ENCODE peak calls at places on chromosomes 6 and 20, in seven cellular contexts. W, B, S, V, Z, N and D are unnamed samples.

GRCh38 chr6:90412538-90413369 is 116.1 kb upstream of the BACH2 start:
- DNase-seq in W (no peak), B (no peak), S (no peak), V (no peak), Z (no peak), N (no peak), D (no peak)

GRCh38 chr6:116611020-116611419 is 5.3 kb upstream of the RSPH4A start:
- DNase-seq in W (no peak), B (no peak), S (no peak), V (no peak), Z (no peak), N (no peak), D (no peak)

GRCh38 chr20:17969884-17970409 is 1.1 kb downstream of the MGME1 start:
- DNase-seq in W (peak; percentile 36), B (peak; percentile 16), S (peak; percentile 58), V (no peak), Z (no peak), N (no peak), D (peak; percentile 5)

GRCh38 chr6:68546620-68547019 is 88.5 kb upstream of the ADGRB3 start:
- DNase-seq in W (no peak), B (no peak), S (no peak), V (no peak), Z (no peak), N (no peak), D (no peak)

GRCh38 chr6:114712129-114712662 is 369.4 kb upstream of the HS3ST5 start:
- DNase-seq in W (no peak), B (no peak), S (no peak), V (no peak), Z (no peak), N (no peak), D (no peak)

GRCh38 chr6:128519132-128519930 is 1.1 kb downstream of the PTPRK start:
- DNase-seq in W (peak; percentile 39), B (peak; percentile 45), S (peak; percentile 66), V (no peak), Z (no peak), N (peak; percentile 1), D (no peak)

GRCh38 chr6:138371720-138372119 is 6.0 kb upstream of the SMIM28 start:
- DNase-seq in W (no peak), B (no peak), S (no peak), V (no peak), Z (no peak), N (no peak), D (no peak)

GRCh38 chr20:17808357-17808756 is 108.6 kb downstream of the BANF2 start:
- DNase-seq in W (no peak), B (peak; percentile 81), S (peak; percentile 62), V (no peak), Z (peak; percentile 46), N (no peak), D (no peak)

GRCh38 chr20:23298155-23298554 is 52.4 kb upstream of the NXT1 start:
- DNase-seq in W (no peak), B (no peak), S (no peak), V (no peak), Z (no peak), N (no peak), D (no peak)

GRCh38 chr6:170370413-170370812 is 63.9 kb downstream of the FAM120B start:
- DNase-seq in W (no peak), B (no peak), S (no peak), V (no peak), Z (no peak), N (no peak), D (no peak)

GRCh38 chr20:39985276-39985675 is 703.8 kb downstream of the MAFB start:
- DNase-seq in W (no peak), B (no peak), S (no peak), V (no peak), Z (no peak), N (no peak), D (no peak)

GRCh38 chr20:5001174-5002076 is at the start of gene SLC23A2:
- DNase-seq in W (peak; percentile 79), B (peak; percentile 35), S (peak; percentile 56), V (peak; percentile 7), Z (no peak), N (peak; percentile 61), D (peak; percentile 49)

GRCh38 chr6:4370066-4370465 is 234.7 kb upstream of the ECI2 start:
- DNase-seq in W (no peak), B (no peak), S (no peak), V (no peak), Z (peak; percentile 83), N (no peak), D (no peak)

GRCh38 chr6:113128020-113128419 is 729.1 kb upstream of the MARCKS start:
- DNase-seq in W (no peak), B (no peak), S (no peak), V (no peak), Z (no peak), N (no peak), D (no peak)

GRCh38 chr6:153059757-153060156 is 57.2 kb upstream of the MTRF1L start:
- DNase-seq in W (no peak), B (no peak), S (no peak), V (no peak), Z (no peak), N (no peak), D (no peak)

GRCh38 chr6:70028246-70028645 is 161.9 kb downstream of the COL19A1 start:
- DNase-seq in W (no peak), B (no peak), S (no peak), V (no peak), Z (no peak), N (no peak), D (no peak)

GRCh38 chr6:72913797-72914196 is 291.9 kb downstream of the KCNQ5 start:
- DNase-seq in W (no peak), B (no peak), S (no peak), V (no peak), Z (no peak), N (no peak), D (no peak)

GRCh38 chr6:158536891-158537798 is 22.7 kb upstream of the TMEM181 start:
- DNase-seq in W (peak; percentile 68), B (no peak), S (no peak), V (no peak), Z (no peak), N (peak; percentile 21), D (no peak)

GRCh38 chr20:57993738-57994431 is 234.6 kb downstream of the ANKRD60 start:
- DNase-seq in W (no peak), B (no peak), S (no peak), V (no peak), Z (no peak), N (no peak), D (no peak)